ENCODE peak calls at places on chromosomes 4 and X, in nine cellular contexts. O, V, J, X, B, P, K, I and M are unnamed samples.

GRCh38 chr4:183541081-183542045 is 36.5 kb downstream of the ING2 start:
- DNase-seq in V (no peak), I (no peak), X (peak; percentile 75), O (no peak), B (no peak), J (no peak), P (no peak), K (no peak), M (no peak)

GRCh38 chrX:139125916-139126315 is 404.6 kb upstream of the F9 start:
- DNase-seq in V (no peak), J (no peak), I (no peak), B (no peak), P (no peak), O (no peak), X (no peak), K (no peak), M (no peak)

GRCh38 chr4:157079441-157079840 is 3.5 kb downstream of the GLRB start:
- DNase-seq in I (no peak), X (no peak), K (no peak), J (no peak), B (no peak), V (peak; percentile 23), P (no peak), O (no peak), M (no peak)

GRCh38 chr4:101835121-101835904 is 44.8 kb downstream of the BANK1 start:
- DNase-seq in K (no peak), I (no peak), O (peak; percentile 72), X (no peak), J (no peak), P (peak; percentile 48), V (no peak), B (peak; percentile 23), M (no peak)

GRCh38 chrX:72308566-72309296 is 3.0 kb upstream of the CITED1 start:
- DNase-seq in X (peak; percentile 64), O (peak; percentile 79), B (peak; percentile 67), I (peak; percentile 59), V (peak; percentile 55), J (peak; percentile 69), K (peak; percentile 40), P (peak; percentile 57), M (peak; percentile 67)

GRCh38 chr4:129148892-129149291 is 52.9 kb downstream of the C4orf33 start:
- DNase-seq in P (no peak), B (no peak), K (no peak), J (no peak), V (no peak), O (no peak), X (no peak), I (no peak), M (no peak)

GRCh38 chr4:115664285-115664684 is 550.9 kb upstream of the NDST4 start:
- DNase-seq in X (no peak), I (no peak), J (no peak), V (no peak), K (no peak), B (no peak), O (no peak), P (no peak), M (no peak)

GRCh38 chrX:125646195-125646594 is 326.5 kb downstream of the TEX13C start:
- DNase-seq in O (no peak), B (no peak), J (no peak), V (no peak), P (no peak), X (no peak), I (no peak), K (no peak), M (no peak)

GRCh38 chr4:145186719-145187118 is 6.3 kb upstream of the OTUD4 start:
- DNase-seq in I (no peak), P (no peak), O (no peak), B (no peak), V (no peak), J (no peak), X (no peak), K (no peak), M (no peak)

GRCh38 chr4:42519803-42520417 is 122.6 kb downstream of the SHISA3 start:
- DNase-seq in P (peak; percentile 12), O (no peak), B (peak; percentile 4), V (no peak), J (peak; percentile 67), I (peak; percentile 21), X (peak; percentile 22), K (peak; percentile 30), M (no peak)

GRCh38 chr4:10454726-10455125 is 2.5 kb downstream of the ZNF518B start:
- DNase-seq in I (no peak), X (no peak), P (no peak), V (no peak), J (no peak), K (no peak), B (no peak), O (no peak), M (no peak)

GRCh38 chr4:10457255-10457801 is at the start of gene ZNF518B:
- DNase-seq in J (peak; percentile 79), K (peak; percentile 38), X (peak; percentile 80), P (peak; percentile 31), O (peak; percentile 68), V (peak; percentile 72), I (peak; percentile 30), B (peak; percentile 52), M (peak; percentile 87)

GRCh38 chr4:10458190-10458589 is 964 bp upstream of the ZNF518B start:
- DNase-seq in K (no peak), X (peak; percentile 24), O (no peak), P (no peak), I (peak; percentile 16), V (no peak), B (no peak), J (no peak), M (no peak)

GRCh38 chr4:10455133-10455532 is 2.1 kb downstream of the ZNF518B start:
- DNase-seq in V (no peak), B (no peak), J (no peak), K (no peak), P (no peak), O (no peak), X (no peak), I (no peak), M (no peak)

GRCh38 chr4:10456270-10457254 is 664 bp downstream of the ZNF518B start:
- DNase-seq in O (peak; percentile 75), J (peak; percentile 64), K (peak; percentile 32), X (peak; percentile 53), B (peak; percentile 11), I (peak; percentile 23), P (peak; percentile 58), V (peak; percentile 56), M (peak; percentile 77)
- H3K27ac ChIP-seq in O (peak overlapping the region; percentile 60), J (peak overlapping the region; percentile 33), K (peak overlapping the region; percentile 28), X (peak overlapping the region; percentile 69), B (peak overlapping the region; percentile 98), I (peak overlapping the region; percentile 44), P (peak overlapping the region; percentile 66), V (peak overlapping the region; percentile 51), M (peak overlapping the region; percentile 2)

GRCh38 chr4:69025191-69025998 is 70.9 kb upstream of the UGT2B7 start:
- DNase-seq in O (no peak), J (no peak), I (no peak), V (no peak), K (no peak), P (no peak), B (no peak), X (no peak), M (no peak)
- TF ChIP-seq CTCF in O (no peak), J (no peak), I (no peak), V (no peak), K (no peak), P (no peak), B (peak; percentile 17), X (no peak), M (no peak)

GRCh38 chrX:66002832-66003680 is 36.8 kb downstream of the VSIG4 start:
- DNase-seq in V (no peak), O (no peak), X (no peak), J (no peak), B (no peak), I (no peak), P (no peak), K (no peak), M (no peak)

GRCh38 chrX:66007851-66008250 is 32.0 kb downstream of the VSIG4 start:
- DNase-seq in V (no peak), X (no peak), O (no peak), B (no peak), P (no peak), I (no peak), J (no peak), K (no peak), M (no peak)

GRCh38 chrX:66008403-66008970 is 31.4 kb downstream of the VSIG4 start:
- DNase-seq in J (no peak), X (no peak), I (no peak), V (no peak), B (no peak), P (no peak), K (no peak), O (no peak), M (no peak)

GRCh38 chrX:66005832-66006449 is 33.9 kb downstream of the VSIG4 start:
- DNase-seq in X (no peak), O (no peak), K (no peak), B (no peak), P (no peak), I (no peak), V (no peak), J (no peak), M (no peak)

DNA sequence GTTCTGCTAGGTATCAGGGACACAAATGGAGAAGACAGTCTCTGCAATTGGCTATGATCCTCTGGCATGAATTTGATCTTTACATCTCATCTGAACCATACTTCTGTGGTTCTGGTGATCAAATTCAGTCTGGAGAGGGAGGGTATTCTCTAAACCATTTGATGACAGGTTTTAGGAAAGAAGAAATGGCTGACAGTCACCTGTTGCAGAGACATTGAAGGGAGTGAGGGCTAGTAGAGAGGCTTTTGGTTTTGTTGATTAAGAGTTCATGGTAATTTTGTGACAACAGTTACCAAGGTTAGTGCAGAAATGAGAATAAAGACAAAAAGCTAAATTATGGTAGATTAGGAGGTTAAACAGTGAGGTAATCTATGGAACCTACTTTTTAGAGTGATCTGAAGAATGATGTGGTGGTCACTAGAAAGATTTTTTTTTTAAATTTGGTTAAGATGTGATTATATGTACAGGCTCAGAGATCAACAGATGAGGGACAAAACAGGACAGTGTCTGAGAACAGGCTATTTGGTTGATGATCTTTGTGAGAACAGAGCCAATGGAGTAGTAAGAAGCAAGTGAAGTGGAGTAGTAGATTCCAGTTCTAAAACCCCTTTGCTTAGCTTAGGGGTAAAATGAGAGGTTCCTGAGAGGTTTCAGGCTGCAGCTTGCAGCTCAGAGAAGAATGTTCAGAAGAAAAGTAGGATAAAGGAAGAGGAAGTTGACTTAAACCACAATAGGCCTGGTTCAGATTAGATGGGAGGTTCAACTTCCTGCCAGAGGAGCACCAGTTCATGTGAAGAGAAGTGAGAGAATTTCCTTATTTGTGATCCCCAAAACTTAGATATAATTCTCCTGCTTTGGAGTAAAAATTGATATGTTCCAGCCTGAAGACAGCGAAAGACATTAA is 34.7 kb downstream of the VSIG4 start:
- DNase-seq in K (no peak), V (no peak), O (no peak), B (no peak), I (no peak), X (no peak), J (no peak), P (no peak), M (no peak)
- H3K4me3 ChIP-seq in K (no peak overlapping the region), V (no peak overlapping the region), O (no peak overlapping the region), B (no peak overlapping the region), I (no peak overlapping the region), X (no peak overlapping the region), J (no peak overlapping the region), P (no peak overlapping the region), M (no peak overlapping the region)

DNA sequence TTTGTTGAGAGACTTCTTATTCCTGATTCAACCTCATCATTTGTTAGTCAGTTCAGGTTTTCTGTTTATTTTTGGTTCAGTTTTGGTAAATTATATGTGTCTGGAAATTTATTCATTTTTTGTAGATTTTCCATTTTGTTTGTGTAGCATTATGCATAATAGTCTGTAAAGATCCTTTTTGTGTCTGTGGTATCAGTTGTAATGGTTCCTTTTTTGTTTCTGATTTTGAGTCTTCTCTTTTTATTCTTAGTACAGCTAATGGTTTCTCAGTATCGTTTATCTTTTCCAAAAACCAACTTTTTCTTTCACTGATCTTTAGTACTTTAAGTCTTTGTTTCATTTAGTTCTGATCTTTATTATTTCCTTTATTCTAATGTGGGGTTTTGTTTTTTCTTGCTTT is 61.4 kb downstream of the NWD2 start:
- DNase-seq in B (no peak), P (no peak), I (no peak), V (no peak), X (no peak), J (no peak), O (no peak), K (no peak), M (no peak)
- H3K27ac ChIP-seq in B (no peak overlapping the region), P (no peak overlapping the region), I (no peak overlapping the region), V (no peak overlapping the region), X (no peak overlapping the region), J (no peak overlapping the region), O (no peak overlapping the region), K (no peak overlapping the region), M (no peak overlapping the region)